ENCODE peak calls at places on chromosomes 6 and 20, in six cellular contexts. One of them, this sample, is unnamed.

GRCh38 chr6:170440437-170440836 is 112.7 kb downstream of the PSMB1 start:
- DNase-seq in trophoblast cell: no peak
- DNase-seq in AG04450: no peak
- DNase-seq in caudate nucleus: no peak
- DNase-seq in NCI-H226: no peak
- DNase-seq in activated naive CD4-positive, alpha-beta T cell treated with anti-CD3 and anti-CD28 coated beads, Interleukin-2, amount 50 U/mL, for 72 hours: peak; percentile 31
- DNase-seq in this sample: no peak

GRCh38 chr20:60634773-60635172 is 617.3 kb upstream of the CDH4 start:
- DNase-seq in AG04450: no peak
- DNase-seq in NCI-H226: no peak
- DNase-seq in caudate nucleus: no peak
- DNase-seq in activated naive CD4-positive, alpha-beta T cell treated with anti-CD3 and anti-CD28 coated beads, Interleukin-2, amount 50 U/mL, for 72 hours: no peak
- DNase-seq in trophoblast cell: no peak
- DNase-seq in this sample: no peak

GRCh38 chr6:134678436-134678889 is 271.4 kb downstream of the ALDH8A1 start:
- DNase-seq in caudate nucleus: no peak
- DNase-seq in AG04450: peak; percentile 24
- DNase-seq in activated naive CD4-positive, alpha-beta T cell treated with anti-CD3 and anti-CD28 coated beads, Interleukin-2, amount 50 U/mL, for 72 hours: no peak
- DNase-seq in trophoblast cell: no peak
- DNase-seq in NCI-H226: peak; percentile 92
- DNase-seq in this sample: no peak

GRCh38 chr6:22613695-22614094 is 44.3 kb downstream of the HDGFL1 start:
- DNase-seq in activated naive CD4-positive, alpha-beta T cell treated with anti-CD3 and anti-CD28 coated beads, Interleukin-2, amount 50 U/mL, for 72 hours: no peak
- DNase-seq in AG04450: peak; percentile 92
- DNase-seq in NCI-H226: peak; percentile 79
- DNase-seq in caudate nucleus: no peak
- DNase-seq in trophoblast cell: no peak
- DNase-seq in this sample: no peak

GRCh38 chr6:106315765-106316375 is 9.7 kb downstream of the ATG5 start:
- DNase-seq in caudate nucleus: no peak
- DNase-seq in activated naive CD4-positive, alpha-beta T cell treated with anti-CD3 and anti-CD28 coated beads, Interleukin-2, amount 50 U/mL, for 72 hours: no peak
- DNase-seq in NCI-H226: no peak
- DNase-seq in AG04450: no peak
- DNase-seq in trophoblast cell: no peak
- DNase-seq in this sample: peak; percentile 53

GRCh38 chr20:52972965-52973819 is 1.0 kb downstream of the TSHZ2 start:
- DNase-seq in activated naive CD4-positive, alpha-beta T cell treated with anti-CD3 and anti-CD28 coated beads, Interleukin-2, amount 50 U/mL, for 72 hours: peak; percentile 63
- DNase-seq in NCI-H226: no peak
- DNase-seq in AG04450: no peak
- DNase-seq in caudate nucleus: no peak
- DNase-seq in trophoblast cell: no peak
- DNase-seq in this sample: no peak

GRCh38 chr6:47141166-47141565 is 99.0 kb upstream of the ADGRF1 start:
- DNase-seq in caudate nucleus: no peak
- DNase-seq in activated naive CD4-positive, alpha-beta T cell treated with anti-CD3 and anti-CD28 coated beads, Interleukin-2, amount 50 U/mL, for 72 hours: no peak
- DNase-seq in AG04450: no peak
- DNase-seq in trophoblast cell: no peak
- DNase-seq in NCI-H226: no peak
- DNase-seq in this sample: no peak

GRCh38 chr6:88813045-88813444 is 150.4 kb downstream of the RNGTT start:
- DNase-seq in AG04450: no peak
- DNase-seq in caudate nucleus: no peak
- DNase-seq in trophoblast cell: no peak
- DNase-seq in NCI-H226: no peak
- DNase-seq in activated naive CD4-positive, alpha-beta T cell treated with anti-CD3 and anti-CD28 coated beads, Interleukin-2, amount 50 U/mL, for 72 hours: no peak
- DNase-seq in this sample: no peak

GRCh38 chr6:89221971-89222887 is 5.1 kb upstream of the GABRR1 start:
- DNase-seq in trophoblast cell: no peak
- DNase-seq in NCI-H226: no peak
- DNase-seq in caudate nucleus: no peak
- DNase-seq in AG04450: no peak
- DNase-seq in activated naive CD4-positive, alpha-beta T cell treated with anti-CD3 and anti-CD28 coated beads, Interleukin-2, amount 50 U/mL, for 72 hours: no peak
- DNase-seq in this sample: no peak

GRCh38 chr20:1891263-1892121 is 3.7 kb upstream of the SIRPA start:
- DNase-seq in caudate nucleus: no peak
- DNase-seq in trophoblast cell: no peak
- DNase-seq in AG04450: no peak
- DNase-seq in activated naive CD4-positive, alpha-beta T cell treated with anti-CD3 and anti-CD28 coated beads, Interleukin-2, amount 50 U/mL, for 72 hours: no peak
- DNase-seq in NCI-H226: no peak
- DNase-seq in this sample: no peak

GRCh38 chr20:13458860-13459451 is 179.8 kb downstream of the TASP1 start:
- DNase-seq in AG04450: no peak
- DNase-seq in activated naive CD4-positive, alpha-beta T cell treated with anti-CD3 and anti-CD28 coated beads, Interleukin-2, amount 50 U/mL, for 72 hours: no peak
- DNase-seq in caudate nucleus: no peak
- DNase-seq in trophoblast cell: peak; percentile 36
- DNase-seq in NCI-H226: no peak
- DNase-seq in this sample: peak; percentile 55

GRCh38 chr6:157227202-157228166 is 95.8 kb downstream of the TMEM242 start:
- DNase-seq in AG04450: no peak
- DNase-seq in NCI-H226: no peak
- DNase-seq in caudate nucleus: no peak
- DNase-seq in activated naive CD4-positive, alpha-beta T cell treated with anti-CD3 and anti-CD28 coated beads, Interleukin-2, amount 50 U/mL, for 72 hours: no peak
- DNase-seq in trophoblast cell: no peak
- DNase-seq in this sample: peak; percentile 77

GRCh38 chr6:56050530-56050929 is 175.1 kb upstream of the BMP5 start:
- DNase-seq in trophoblast cell: no peak
- DNase-seq in caudate nucleus: no peak
- DNase-seq in AG04450: no peak
- DNase-seq in NCI-H226: no peak
- DNase-seq in activated naive CD4-positive, alpha-beta T cell treated with anti-CD3 and anti-CD28 coated beads, Interleukin-2, amount 50 U/mL, for 72 hours: no peak
- DNase-seq in this sample: no peak

GRCh38 chr6:97958143-97958542 is 675.1 kb upstream of the MMS22L start:
- DNase-seq in activated naive CD4-positive, alpha-beta T cell treated with anti-CD3 and anti-CD28 coated beads, Interleukin-2, amount 50 U/mL, for 72 hours: no peak
- DNase-seq in NCI-H226: peak; percentile 95
- DNase-seq in caudate nucleus: no peak
- DNase-seq in trophoblast cell: peak; percentile 71
- DNase-seq in AG04450: no peak
- DNase-seq in this sample: no peak

GRCh38 chr6:145091827-145092164 is 643.5 kb downstream of the EPM2A start:
- DNase-seq in AG04450: no peak
- DNase-seq in trophoblast cell: no peak
- DNase-seq in activated naive CD4-positive, alpha-beta T cell treated with anti-CD3 and anti-CD28 coated beads, Interleukin-2, amount 50 U/mL, for 72 hours: no peak
- DNase-seq in caudate nucleus: no peak
- DNase-seq in NCI-H226: no peak
- DNase-seq in this sample: no peak

GRCh38 chr6:9139762-9140161 is 704.4 kb upstream of the SLC35B3 start:
- DNase-seq in NCI-H226: peak; percentile 37
- DNase-seq in caudate nucleus: no peak
- DNase-seq in trophoblast cell: no peak
- DNase-seq in activated naive CD4-positive, alpha-beta T cell treated with anti-CD3 and anti-CD28 coated beads, Interleukin-2, amount 50 U/mL, for 72 hours: no peak
- DNase-seq in AG04450: peak; percentile 34
- DNase-seq in this sample: no peak

GRCh38 chr6:83258517-83258916 is 65.4 kb downstream of the RWDD2A start:
- DNase-seq in NCI-H226: peak; percentile 75
- DNase-seq in activated naive CD4-positive, alpha-beta T cell treated with anti-CD3 and anti-CD28 coated beads, Interleukin-2, amount 50 U/mL, for 72 hours: no peak
- DNase-seq in trophoblast cell: no peak
- DNase-seq in caudate nucleus: no peak
- DNase-seq in AG04450: no peak
- DNase-seq in this sample: no peak

GRCh38 chr6:87654117-87654516 is 47.9 kb downstream of the AKIRIN2 start:
- DNase-seq in AG04450: no peak
- DNase-seq in caudate nucleus: no peak
- DNase-seq in NCI-H226: no peak
- DNase-seq in activated naive CD4-positive, alpha-beta T cell treated with anti-CD3 and anti-CD28 coated beads, Interleukin-2, amount 50 U/mL, for 72 hours: no peak
- DNase-seq in trophoblast cell: no peak
- DNase-seq in this sample: no peak

GRCh38 chr20:42901689-42902518 is 287.8 kb downstream of the PTPRT start:
- DNase-seq in activated naive CD4-positive, alpha-beta T cell treated with anti-CD3 and anti-CD28 coated beads, Interleukin-2, amount 50 U/mL, for 72 hours: no peak
- DNase-seq in NCI-H226: no peak
- DNase-seq in AG04450: no peak
- DNase-seq in trophoblast cell: no peak
- DNase-seq in caudate nucleus: no peak
- DNase-seq in this sample: no peak

GRCh38 chr20:23200914-23201313 is 114.8 kb upstream of the CD93 start:
- DNase-seq in caudate nucleus: no peak
- DNase-seq in trophoblast cell: peak; percentile 40
- DNase-seq in AG04450: no peak
- DNase-seq in activated naive CD4-positive, alpha-beta T cell treated with anti-CD3 and anti-CD28 coated beads, Interleukin-2, amount 50 U/mL, for 72 hours: no peak
- DNase-seq in NCI-H226: no peak
- DNase-seq in this sample: no peak

GRCh38 chr6:45610832-45611231 is 233.1 kb upstream of the SUPT3H start:
- DNase-seq in trophoblast cell: no peak
- DNase-seq in caudate nucleus: no peak
- DNase-seq in AG04450: no peak
- DNase-seq in activated naive CD4-positive, alpha-beta T cell treated with anti-CD3 and anti-CD28 coated beads, Interleukin-2, amount 50 U/mL, for 72 hours: no peak
- DNase-seq in NCI-H226: no peak
- DNase-seq in this sample: no peak

GRCh38 chr20:38889792-38890496 is 36.3 kb upstream of the FAM83D start:
- DNase-seq in caudate nucleus: peak; percentile 78
- DNase-seq in trophoblast cell: no peak
- DNase-seq in NCI-H226: no peak
- DNase-seq in AG04450: no peak
- DNase-seq in activated naive CD4-positive, alpha-beta T cell treated with anti-CD3 and anti-CD28 coated beads, Interleukin-2, amount 50 U/mL, for 72 hours: no peak
- DNase-seq in this sample: no peak

GRCh38 chr6:148657053-148657452 is 89.8 kb upstream of the UST start:
- DNase-seq in caudate nucleus: no peak
- DNase-seq in activated naive CD4-positive, alpha-beta T cell treated with anti-CD3 and anti-CD28 coated beads, Interleukin-2, amount 50 U/mL, for 72 hours: no peak
- DNase-seq in AG04450: peak; percentile 41
- DNase-seq in trophoblast cell: peak; percentile 7
- DNase-seq in NCI-H226: no peak
- DNase-seq in this sample: no peak

GRCh38 chr20:31863296-31864085 is 6.8 kb downstream of the DUSP15 start:
- DNase-seq in AG04450: no peak
- DNase-seq in activated naive CD4-positive, alpha-beta T cell treated with anti-CD3 and anti-CD28 coated beads, Interleukin-2, amount 50 U/mL, for 72 hours: no peak
- DNase-seq in caudate nucleus: no peak
- DNase-seq in NCI-H226: no peak
- DNase-seq in trophoblast cell: no peak
- DNase-seq in this sample: peak; percentile 59

GRCh38 chr6:36980876-36981619 is 4.9 kb downstream of the MTCH1 start:
- DNase-seq in caudate nucleus: no peak
- DNase-seq in activated naive CD4-positive, alpha-beta T cell treated with anti-CD3 and anti-CD28 coated beads, Interleukin-2, amount 50 U/mL, for 72 hours: no peak
- DNase-seq in NCI-H226: no peak
- DNase-seq in AG04450: no peak
- DNase-seq in trophoblast cell: no peak
- DNase-seq in this sample: no peak

GRCh38 chr6:51932956-51933355 is 154.5 kb downstream of the PKHD1 start:
- DNase-seq in trophoblast cell: no peak
- DNase-seq in AG04450: no peak
- DNase-seq in caudate nucleus: no peak
- DNase-seq in activated naive CD4-positive, alpha-beta T cell treated with anti-CD3 and anti-CD28 coated beads, Interleukin-2, amount 50 U/mL, for 72 hours: no peak
- DNase-seq in NCI-H226: no peak
- DNase-seq in this sample: no peak

GRCh38 chr6:131828946-131829345 is 21.1 kb downstream of the ENPP1 start:
- DNase-seq in NCI-H226: no peak
- DNase-seq in caudate nucleus: no peak
- DNase-seq in activated naive CD4-positive, alpha-beta T cell treated with anti-CD3 and anti-CD28 coated beads, Interleukin-2, amount 50 U/mL, for 72 hours: no peak
- DNase-seq in AG04450: no peak
- DNase-seq in trophoblast cell: no peak
- DNase-seq in this sample: no peak

GRCh38 chr6:36624461-36625160 is 30.4 kb downstream of the SRSF3 start:
- DNase-seq in caudate nucleus: no peak
- DNase-seq in activated naive CD4-positive, alpha-beta T cell treated with anti-CD3 and anti-CD28 coated beads, Interleukin-2, amount 50 U/mL, for 72 hours: peak; percentile 28
- DNase-seq in NCI-H226: no peak
- DNase-seq in AG04450: no peak
- DNase-seq in trophoblast cell: no peak
- DNase-seq in this sample: no peak

GRCh38 chr6:126339796-126340750 is at the start of gene CENPW:
- DNase-seq in caudate nucleus: no peak
- DNase-seq in AG04450: peak; percentile 57
- DNase-seq in trophoblast cell: peak; percentile 89
- DNase-seq in NCI-H226: peak; percentile 81
- DNase-seq in activated naive CD4-positive, alpha-beta T cell treated with anti-CD3 and anti-CD28 coated beads, Interleukin-2, amount 50 U/mL, for 72 hours: peak; percentile 92
- DNase-seq in this sample: peak; percentile 82

GRCh38 chr6:90375681-90376439 is 79.2 kb upstream of the BACH2 start:
- DNase-seq in activated naive CD4-positive, alpha-beta T cell treated with anti-CD3 and anti-CD28 coated beads, Interleukin-2, amount 50 U/mL, for 72 hours: no peak
- DNase-seq in AG04450: peak; percentile 46
- DNase-seq in trophoblast cell: no peak
- DNase-seq in caudate nucleus: no peak
- DNase-seq in NCI-H226: peak; percentile 74
- DNase-seq in this sample: no peak